ENCODE peak calls at places on chromosomes 3 and 15, in ten cellular contexts. One of them, this sample, is unnamed.

GRCh38 chr3:100316656-100317069 is 17.9 kb upstream of the NIT2 start:
- DNase-seq in activated gamma-delta T cell treated with Interleukin-2 at 50 U/mL for 16 hours: no peak
- DNase-seq in IMR-90: peak
- DNase-seq in HS-27A: peak
- DNase-seq in GM04504: peak
- DNase-seq in anterior cingulate cortex: no peak
- DNase-seq in cardiac septum: no peak
- DNase-seq in AG08396: no peak
- DNase-seq in NCI-H460: peak
- DNase-seq in GM13977: peak
- DNase-seq in this sample: peak

GRCh38 chr3:16085884-16086608 is 88.4 kb upstream of the GALNT15 start:
- DNase-seq in anterior cingulate cortex: peak
- DNase-seq in IMR-90: no peak
- DNase-seq in GM04504: no peak
- DNase-seq in GM13977: no peak
- DNase-seq in activated gamma-delta T cell treated with Interleukin-2 at 50 U/mL for 16 hours: no peak
- DNase-seq in cardiac septum: peak
- DNase-seq in AG08396: no peak
- DNase-seq in HS-27A: no peak
- DNase-seq in NCI-H460: no peak
- DNase-seq in this sample: no peak

GRCh38 chr3:64008017-64008416 is 15.3 kb downstream of the PSMD6 start:
- DNase-seq in GM04504: no peak
- DNase-seq in HS-27A: no peak
- DNase-seq in cardiac septum: no peak
- DNase-seq in NCI-H460: no peak
- DNase-seq in AG08396: no peak
- DNase-seq in GM13977: no peak
- DNase-seq in activated gamma-delta T cell treated with Interleukin-2 at 50 U/mL for 16 hours: no peak
- DNase-seq in anterior cingulate cortex: no peak
- DNase-seq in IMR-90: no peak
- DNase-seq in this sample: no peak

GRCh38 chr15:61390138-61390537 is 161.0 kb upstream of the RORA start:
- DNase-seq in AG08396: no peak
- DNase-seq in HS-27A: no peak
- DNase-seq in anterior cingulate cortex: no peak
- DNase-seq in GM04504: no peak
- DNase-seq in cardiac septum: no peak
- DNase-seq in activated gamma-delta T cell treated with Interleukin-2 at 50 U/mL for 16 hours: no peak
- DNase-seq in GM13977: no peak
- DNase-seq in IMR-90: no peak
- DNase-seq in NCI-H460: no peak
- DNase-seq in this sample: no peak

GRCh38 chr3:116614795-116615362 is 94.7 kb upstream of the TUSC7 start:
- DNase-seq in HS-27A: no peak
- DNase-seq in NCI-H460: no peak
- DNase-seq in IMR-90: peak
- DNase-seq in activated gamma-delta T cell treated with Interleukin-2 at 50 U/mL for 16 hours: no peak
- DNase-seq in GM04504: no peak
- DNase-seq in GM13977: peak
- DNase-seq in cardiac septum: no peak
- DNase-seq in AG08396: no peak
- DNase-seq in anterior cingulate cortex: no peak
- DNase-seq in this sample: no peak

GRCh38 chr3:140018556-140018955 is 83.6 kb downstream of the CLSTN2 start:
- DNase-seq in GM04504: no peak
- DNase-seq in cardiac septum: no peak
- DNase-seq in activated gamma-delta T cell treated with Interleukin-2 at 50 U/mL for 16 hours: no peak
- DNase-seq in GM13977: no peak
- DNase-seq in AG08396: no peak
- DNase-seq in HS-27A: no peak
- DNase-seq in anterior cingulate cortex: no peak
- DNase-seq in IMR-90: no peak
- DNase-seq in NCI-H460: no peak
- DNase-seq in this sample: no peak

GRCh38 chr15:69797051-69797595 is 300.6 kb downstream of the TLE3 start:
- DNase-seq in activated gamma-delta T cell treated with Interleukin-2 at 50 U/mL for 16 hours: no peak
- DNase-seq in AG08396: no peak
- DNase-seq in anterior cingulate cortex: no peak
- DNase-seq in IMR-90: no peak
- DNase-seq in GM13977: no peak
- DNase-seq in GM04504: no peak
- DNase-seq in NCI-H460: no peak
- DNase-seq in cardiac septum: no peak
- DNase-seq in HS-27A: no peak
- DNase-seq in this sample: no peak

GRCh38 chr3:50127251-50127671 is 27.9 kb upstream of the SEMA3F start:
- DNase-seq in IMR-90: peak
- DNase-seq in HS-27A: no peak
- DNase-seq in AG08396: no peak
- DNase-seq in NCI-H460: no peak
- DNase-seq in GM04504: no peak
- DNase-seq in cardiac septum: no peak
- DNase-seq in GM13977: no peak
- DNase-seq in activated gamma-delta T cell treated with Interleukin-2 at 50 U/mL for 16 hours: no peak
- DNase-seq in anterior cingulate cortex: no peak
- DNase-seq in this sample: no peak

GRCh38 chr15:69914960-69915359 is 182.8 kb downstream of the TLE3 start:
- DNase-seq in activated gamma-delta T cell treated with Interleukin-2 at 50 U/mL for 16 hours: no peak
- DNase-seq in GM13977: no peak
- DNase-seq in cardiac septum: peak
- DNase-seq in AG08396: no peak
- DNase-seq in anterior cingulate cortex: no peak
- DNase-seq in NCI-H460: no peak
- DNase-seq in HS-27A: no peak
- DNase-seq in IMR-90: no peak
- DNase-seq in GM04504: no peak
- DNase-seq in this sample: no peak

GRCh38 chr15:39431371-39431770 is 149.5 kb upstream of the THBS1 start:
- DNase-seq in anterior cingulate cortex: no peak
- DNase-seq in cardiac septum: no peak
- DNase-seq in GM04504: no peak
- DNase-seq in NCI-H460: no peak
- DNase-seq in GM13977: no peak
- DNase-seq in AG08396: no peak
- DNase-seq in HS-27A: no peak
- DNase-seq in IMR-90: peak
- DNase-seq in activated gamma-delta T cell treated with Interleukin-2 at 50 U/mL for 16 hours: no peak
- DNase-seq in this sample: no peak

GRCh38 chr3:59189561-59190338 is 139.9 kb upstream of the CFAP20DC start:
- DNase-seq in NCI-H460: no peak
- DNase-seq in GM04504: no peak
- DNase-seq in IMR-90: peak
- DNase-seq in cardiac septum: no peak
- DNase-seq in activated gamma-delta T cell treated with Interleukin-2 at 50 U/mL for 16 hours: no peak
- DNase-seq in GM13977: no peak
- DNase-seq in HS-27A: no peak
- DNase-seq in AG08396: no peak
- DNase-seq in anterior cingulate cortex: no peak
- DNase-seq in this sample: no peak

GRCh38 chr3:126549861-126550487 is 8.8 kb downstream of the C3orf22 start:
- DNase-seq in IMR-90: no peak
- DNase-seq in cardiac septum: peak
- DNase-seq in anterior cingulate cortex: no peak
- DNase-seq in GM13977: no peak
- DNase-seq in HS-27A: no peak
- DNase-seq in GM04504: no peak
- DNase-seq in NCI-H460: no peak
- DNase-seq in AG08396: no peak
- DNase-seq in activated gamma-delta T cell treated with Interleukin-2 at 50 U/mL for 16 hours: no peak
- DNase-seq in this sample: no peak

GRCh38 chr3:69378112-69378799 is 7.6 kb downstream of the FRMD4B start:
- DNase-seq in GM04504: no peak
- DNase-seq in IMR-90: no peak
- DNase-seq in activated gamma-delta T cell treated with Interleukin-2 at 50 U/mL for 16 hours: no peak
- DNase-seq in HS-27A: no peak
- DNase-seq in GM13977: no peak
- DNase-seq in AG08396: no peak
- DNase-seq in anterior cingulate cortex: no peak
- DNase-seq in NCI-H460: no peak
- DNase-seq in cardiac septum: no peak
- DNase-seq in this sample: no peak

This sample was measured in non-pigmented ciliary epithelial cell.